ENCODE peak calls at places on chromosome 9, in ten cellular contexts. C is stimulated activated CD8-positive, alpha-beta memory T cell treated with anti-CD3 and anti-CD28 coated beads, Interleukin-4, amount 100 ng/mL, for 24 hours; S is endothelial cell of umbilical vein; T is HL-60; E is LHCN-M2; W is lower leg skin; I is nucleus accumbens; L is activated CD4-positive, CD25-positive, alpha-beta regulatory T cell; F is T-helper 17 cell; U is cardiac fibroblast. H is an unnamed sample.

GRCh38 chr9:137460363-137461315 is 1.5 kb upstream of the NSMF start:
- DNase-seq in C (no peak), S (no peak), T (no peak), L (no peak), U (no peak), W (no peak), I (no peak), E (no peak), F (no peak), H (no peak)

GRCh38 chr9:107833295-107833694 is 343.7 kb upstream of the KLF4 start:
- DNase-seq in F (no peak), L (no peak), I (no peak), U (no peak), C (no peak), S (no peak), W (no peak), E (no peak), T (no peak), H (no peak)

GRCh38 chr9:97307500-97308163 is at the start of gene CCDC180:
- DNase-seq in F (no peak), U (peak), C (no peak), T (no peak), E (no peak), L (no peak), S (peak), W (no peak), I (no peak), H (peak)

GRCh38 chr9:137275203-137275936 is 2.2 kb upstream of the TOR4A start:
- DNase-seq in C (no peak), L (no peak), W (no peak), T (no peak), S (no peak), I (no peak), U (no peak), F (no peak), E (no peak), H (no peak)

GRCh38 chr9:86487222-86487841 is 133.1 kb upstream of the TUT7 start:
- DNase-seq in E (peak), C (no peak), F (no peak), L (no peak), T (peak), S (peak), I (no peak), U (peak), W (no peak), H (peak)

GRCh38 chr9:18928711-18929110 is 104.3 kb downstream of the SAXO1 start:
- DNase-seq in L (no peak), T (no peak), I (no peak), U (peak), C (no peak), W (no peak), E (no peak), S (no peak), F (no peak), H (peak)

GRCh38 chr9:117414906-117415583 is at the start of gene ASTN2:
- DNase-seq in L (no peak), T (no peak), W (no peak), F (no peak), I (peak), S (no peak), E (no peak), U (peak), C (no peak), H (no peak)

GRCh38 chr9:137411670-137412380 is 11.1 kb downstream of the EXD3 start:
- DNase-seq in I (no peak), F (no peak), E (peak), S (peak), L (no peak), W (peak), T (peak), U (peak), C (peak), H (peak)

GRCh38 chr9:130934246-130934645 is 4.8 kb downstream of the FIBCD1 start:
- DNase-seq in F (no peak), E (no peak), W (no peak), L (no peak), C (no peak), T (no peak), I (no peak), U (no peak), S (no peak), H (no peak)

GRCh38 chr9:117672397-117672796 is 31.8 kb upstream of the TLR4 start:
- DNase-seq in I (no peak), C (no peak), T (no peak), E (peak), U (peak), L (no peak), F (no peak), W (no peak), S (no peak), H (peak)

GRCh38 chr9:31304576-31304975 is 1079.9 kb upstream of the ACO1 start:
- DNase-seq in L (no peak), I (no peak), U (peak), W (no peak), E (peak), C (no peak), S (peak), T (no peak), F (no peak), H (peak)

GRCh38 chr9:99955606-99956005 is 49.2 kb downstream of the STX17 start:
- DNase-seq in T (no peak), W (no peak), F (no peak), L (no peak), S (no peak), E (no peak), C (no peak), U (no peak), I (no peak), H (no peak)

GRCh38 chr9:123509646-123510045 is 153.6 kb downstream of the CRB2 start:
- DNase-seq in S (no peak), L (no peak), C (no peak), W (no peak), T (no peak), U (no peak), F (no peak), I (no peak), E (no peak), H (no peak)

GRCh38 chr9:107737987-107738743 is 248.6 kb upstream of the KLF4 start:
- DNase-seq in F (no peak), T (no peak), C (no peak), E (peak), I (no peak), L (no peak), W (peak), S (peak), U (peak), H (peak)

GRCh38 chr9:129084087-129084486 is 3.2 kb downstream of the DOLPP1 start:
- DNase-seq in T (no peak), I (no peak), W (no peak), L (no peak), S (no peak), U (no peak), C (no peak), F (no peak), E (no peak), H (no peak)

GRCh38 chr9:87062706-87063105 is 115.4 kb upstream of the GAS1 start:
- DNase-seq in I (no peak), C (no peak), E (no peak), T (no peak), L (no peak), S (no peak), W (no peak), F (no peak), U (no peak), H (no peak)

GRCh38 chr9:28394774-28395173 is 821.5 kb upstream of the C9orf72 start:
- DNase-seq in I (no peak), C (no peak), S (no peak), U (no peak), T (no peak), E (no peak), W (no peak), F (no peak), L (no peak), H (no peak)

GRCh38 chr9:14320272-14321245 is 6.6 kb upstream of the NFIB start:
- DNase-seq in T (no peak), L (no peak), S (peak), I (no peak), E (peak), U (peak), W (no peak), C (no peak), F (no peak), H (peak)

H was measured in amniotic epithelial cell.